ENCODE peak calls at places on chromosomes 3 and 15, in seven cellular contexts. B, F, U, N, P, E and R are unnamed samples.

GRCh38 chr3:178750639-178751038 is 214.4 kb downstream of the KCNMB2 start:
- DNase-seq in F (no peak), N (no peak), U (no peak), B (no peak), P (no peak), E (no peak), R (no peak)

GRCh38 chr15:35630570-35630969 is 84.6 kb upstream of the DPH6 start:
- DNase-seq in N (no peak), B (no peak), F (no peak), U (no peak), P (no peak), E (no peak), R (no peak)

GRCh38 chr15:55858661-55859060 is 115.7 kb upstream of the PRTG start:
- DNase-seq in P (no peak), N (no peak), B (no peak), F (no peak), U (no peak), E (no peak), R (no peak)

GRCh38 chr3:132563409-132564074 is 33.5 kb upstream of the ACKR4 start:
- DNase-seq in U (no peak), N (no peak), B (no peak), F (no peak), E (no peak), P (no peak), R (no peak)

GRCh38 chr3:114104414-114104813 is 47.9 kb downstream of the QTRT2 start:
- DNase-seq in N (no peak), P (no peak), F (no peak), E (no peak), U (no peak), B (no peak), R (no peak)

GRCh38 chr3:129855454-129856419 is 37.8 kb downstream of the TMCC1 start:
- DNase-seq in B (no peak), E (no peak), P (no peak), F (no peak), N (no peak), U (no peak), R (no peak)

GRCh38 chr3:2937578-2937977 is 172.6 kb downstream of the IL5RA start:
- DNase-seq in U (no peak), F (no peak), N (no peak), P (no peak), B (no peak), E (no peak), R (no peak)

GRCh38 chr15:46921906-46922305 is 795.4 kb upstream of the SEMA6D start:
- DNase-seq in F (no peak), N (no peak), E (no peak), U (no peak), B (no peak), P (no peak), R (no peak)

GRCh38 chr15:75361989-75362641 is 6.3 kb downstream of the MAN2C1 start:
- DNase-seq in N (no peak), E (no peak), F (no peak), B (no peak), U (peak; percentile 46), P (no peak), R (no peak)

GRCh38 chr3:72258786-72259185 is 473.8 kb upstream of the PROK2 start:
- DNase-seq in P (no peak), U (no peak), F (no peak), N (no peak), E (peak; percentile 50), B (no peak), R (no peak)

GRCh38 chr3:184636774-184637316 is 75.0 kb downstream of the MAGEF1 start:
- DNase-seq in N (no peak), P (no peak), B (no peak), F (no peak), U (no peak), E (no peak), R (peak; percentile 3)

GRCh38 chr3:169575381-169575780 is 88.1 kb downstream of the MECOM start:
- DNase-seq in N (no peak), B (no peak), F (no peak), E (peak; percentile 46), P (no peak), U (no peak), R (no peak)

GRCh38 chr15:66985653-66986052 is 79.7 kb upstream of the SMAD3 start:
- DNase-seq in F (no peak), B (no peak), P (no peak), N (no peak), E (no peak), U (no peak), R (no peak)

GRCh38 chr3:125120370-125121122 is 64.7 kb upstream of the HEG1 start:
- DNase-seq in B (no peak), P (no peak), U (no peak), F (no peak), E (peak; percentile 96), N (no peak), R (no peak)

GRCh38 chr3:147945968-147946519 is 536.9 kb downstream of the ZIC1 start:
- DNase-seq in F (no peak), B (no peak), P (peak; percentile 69), N (peak; percentile 17), E (peak; percentile 76), U (no peak), R (no peak)

GRCh38 chr3:169940486-169941181 is 26.0 kb upstream of the SEC62 start:
- DNase-seq in U (peak; percentile 48), E (no peak), B (no peak), F (no peak), N (no peak), P (no peak), R (no peak)

GRCh38 chr3:195914648-195915473 is 6.5 kb upstream of the TNK2 start:
- DNase-seq in N (peak; percentile 89), F (peak; percentile 95), E (peak; percentile 99), U (peak; percentile 98), B (peak; percentile 91), P (peak; percentile 97), R (peak; percentile 90)

GRCh38 chr15:66839511-66840112 is 137.6 kb downstream of the SMAD6 start:
- DNase-seq in N (no peak), F (peak; percentile 9), U (no peak), E (no peak), P (no peak), B (no peak), R (no peak)

GRCh38 chr3:3632439-3632838 is 166.8 kb upstream of the LRRN1 start:
- DNase-seq in P (no peak), N (no peak), B (no peak), F (no peak), E (no peak), U (no peak), R (no peak)

GRCh38 chr15:101426761-101427333 is 62.7 kb downstream of the PCSK6 start:
- DNase-seq in B (no peak), F (no peak), E (no peak), P (no peak), U (no peak), N (no peak), R (no peak)

GRCh38 chr3:182713743-182714517 is 79.4 kb upstream of the ATP11B start:
- DNase-seq in E (no peak), U (peak; percentile 65), P (no peak), N (no peak), B (no peak), F (no peak), R (no peak)

GRCh38 chr15:54131410-54131809 is 153.2 kb downstream of the UNC13C start:
- DNase-seq in N (no peak), B (no peak), U (no peak), F (no peak), E (no peak), P (no peak), R (no peak)

GRCh38 chr3:46695177-46695961 is 1.9 kb upstream of the ALS2CL start:
- DNase-seq in F (peak; percentile 83), N (peak; percentile 33), E (peak; percentile 90), U (peak; percentile 72), B (peak; percentile 15), P (peak; percentile 83), R (peak; percentile 38)

GRCh38 chr15:63759752-63760151 is 74.0 kb downstream of the HERC1 start:
- DNase-seq in P (no peak), B (no peak), U (no peak), E (no peak), N (no peak), F (no peak), R (no peak)

GRCh38 chr3:143697975-143698374 is 150.3 kb downstream of the SLC9A9 start:
- DNase-seq in P (no peak), N (no peak), E (no peak), B (no peak), U (no peak), F (no peak), R (no peak)

GRCh38 chr3:143700431-143700975 is 147.8 kb downstream of the SLC9A9 start:
- DNase-seq in N (no peak), P (no peak), U (no peak), E (no peak), F (no peak), B (no peak), R (no peak)

GRCh38 chr3:143693506-143693905 is 154.8 kb downstream of the SLC9A9 start:
- DNase-seq in P (no peak), U (no peak), B (no peak), E (no peak), N (no peak), F (no peak), R (no peak)

GRCh38 chr3:143699351-143699750 is 148.9 kb downstream of the SLC9A9 start:
- DNase-seq in U (no peak), F (no peak), E (no peak), B (no peak), N (no peak), P (no peak), R (no peak)
- H3K27ac ChIP-seq in U (no peak overlapping the region), F (no peak overlapping the region), E (no peak overlapping the region), B (no peak overlapping the region), N (no peak overlapping the region), P (no peak overlapping the region), R (no peak overlapping the region)

GRCh38 chr3:78857494-78858111 is 910.2 kb downstream of the ROBO1 start:
- DNase-seq in F (no peak), P (no peak), U (no peak), B (no peak), N (no peak), E (no peak), R (no peak)
- TF ChIP-seq CTCF in F (no peak), P (peak; percentile 11), U (no peak), B (no peak), N (no peak), E (peak; percentile 29), R (no peak)

GRCh38 chr3:123498761-123499160 is 49.9 kb upstream of the ADCY5 start:
- DNase-seq in E (no peak), F (no peak), U (no peak), P (no peak), N (no peak), B (no peak), R (no peak)
- H3K27ac ChIP-seq in E (no peak overlapping the region), F (no peak overlapping the region), U (no peak overlapping the region), P (no peak overlapping the region), N (no peak overlapping the region), B (no peak overlapping the region), R (no peak overlapping the region)

DNA sequence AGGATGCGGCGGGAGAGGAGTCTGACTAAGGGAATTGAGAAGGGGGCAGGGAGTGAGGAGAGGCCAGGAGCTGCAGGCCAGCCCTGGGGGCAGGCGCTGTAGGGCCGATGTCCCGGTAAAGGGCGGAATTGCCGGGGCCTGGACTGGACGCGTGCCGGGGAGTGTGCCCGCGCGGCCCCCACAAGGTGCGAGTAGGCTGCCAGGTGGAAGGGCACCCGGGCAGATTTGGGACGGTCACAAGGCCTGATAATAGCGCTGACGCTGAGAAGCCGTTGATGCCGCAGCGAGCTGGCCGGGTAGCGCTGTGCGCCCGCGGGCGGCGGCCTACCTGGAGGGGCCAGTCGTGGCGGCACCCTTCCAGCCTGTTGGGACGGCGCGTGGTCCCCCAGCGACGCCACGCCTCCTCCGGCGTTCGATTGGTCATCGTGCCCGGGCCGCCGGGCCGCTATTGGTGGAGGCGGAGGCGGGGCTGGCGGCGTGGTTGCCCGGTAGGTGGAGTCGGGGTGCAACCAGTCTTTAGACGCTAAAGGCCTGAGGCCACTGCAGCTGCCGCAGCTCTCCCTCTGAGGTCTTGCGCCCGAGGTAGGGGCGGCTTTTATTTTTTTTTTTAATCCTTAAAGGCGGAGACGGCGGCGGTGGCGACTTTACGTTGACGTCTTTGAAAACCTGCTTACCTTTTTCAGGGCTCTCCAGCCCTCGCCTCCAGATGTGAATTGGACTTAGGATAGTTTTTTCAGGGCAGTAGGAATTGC is 919 bp downstream of the SLC25A38 start:
- DNase-seq in B (peak; percentile 90), U (peak; percentile 98), N (peak; percentile 95), E (peak; percentile 99), P (peak; percentile 98), F (peak; percentile 98), R (peak; percentile 89)
- TF ChIP-seq CTCF in B (no peak), U (no peak), N (peak; percentile 8), E (peak; percentile 15), P (no peak), F (peak; percentile 27), R (no peak)